ENCODE peak calls at places on chromosomes 1 and 21, in nine cellular contexts. F is brain microvascular endothelial cell; H is lung microvascular endothelial cell; Z is NCI-H187 treated with DMSO at 0.1 percent for 48 hours; E is stimulated activated CD4-positive, alpha-beta T cell treated with anti-CD3 and anti-CD28 coated beads, TNF-alpha, amount 100 ng/mL, for 48 hours; Q is NCI-H345; B is AG10803; R is naive thymus-derived CD4-positive, alpha-beta T cell; O is sigmoid colon. U is an unnamed sample.

GRCh38 chr1:81832573-81832972 is 31.8 kb downstream of the ADGRL2 start:
- DNase-seq in F (peak), H (no peak), Z (no peak), E (no peak), Q (no peak), B (peak), R (no peak), O (no peak), U (no peak)

GRCh38 chr1:202858789-202859414 is 30.0 kb downstream of the RABIF start:
- DNase-seq in F (no peak), H (no peak), Z (no peak), E (no peak), Q (no peak), B (peak), R (no peak), O (peak), U (no peak)

GRCh38 chr21:31557421-31557955 is 102.0 kb upstream of the SOD1 start:
- DNase-seq in F (no peak), H (no peak), Z (no peak), E (no peak), Q (peak), B (no peak), R (peak), O (no peak), U (no peak)

GRCh38 chr1:67674260-67675011 is 10.6 kb upstream of the GADD45A start:
- DNase-seq in F (peak), H (peak), Z (no peak), E (no peak), Q (peak), B (peak), R (peak), O (peak), U (no peak)

GRCh38 chr1:234608026-234608719 is 1.8 kb downstream of the IRF2BP2 start:
- DNase-seq in F (peak), H (peak), Z (no peak), E (peak), Q (peak), B (peak), R (peak), O (peak), U (peak)

GRCh38 chr21:31455506-31455905 is 111.4 kb upstream of the TIAM1 start:
- DNase-seq in F (no peak), H (no peak), Z (no peak), E (no peak), Q (no peak), B (no peak), R (no peak), O (no peak), U (no peak)

GRCh38 chr1:3611170-3612019 is at the start of gene MEGF6:
- DNase-seq in F (peak), H (no peak), Z (no peak), E (peak), Q (peak), B (no peak), R (no peak), O (peak), U (no peak)

GRCh38 chr1:164748253-164748899 is 189.4 kb downstream of the PBX1 start:
- DNase-seq in F (peak), H (peak), Z (no peak), E (no peak), Q (no peak), B (peak), R (no peak), O (peak), U (no peak)

GRCh38 chr1:179807691-179808485 is 64.8 kb downstream of the FAM163A start:
- DNase-seq in F (peak), H (peak), Z (no peak), E (no peak), Q (no peak), B (peak), R (no peak), O (no peak), U (no peak)

GRCh38 chr21:41677671-41678015 is 89.2 kb downstream of the RIPK4 start:
- DNase-seq in F (no peak), H (no peak), Z (no peak), E (no peak), Q (peak), B (no peak), R (no peak), O (no peak), U (no peak)

GRCh38 chr1:111204211-111204883 is 3.9 kb upstream of the DENND2D start:
- DNase-seq in F (no peak), H (no peak), Z (no peak), E (no peak), Q (peak), B (no peak), R (peak), O (no peak), U (peak)

GRCh38 chr1:206833131-206833530 is 32.3 kb upstream of the IL20 start:
- DNase-seq in F (no peak), H (no peak), Z (no peak), E (no peak), Q (no peak), B (no peak), R (no peak), O (no peak), U (no peak)

GRCh38 chr1:99956755-99957154 is 13.0 kb upstream of the SLC35A3 start:
- DNase-seq in F (peak), H (peak), Z (no peak), E (no peak), Q (no peak), B (peak), R (no peak), O (no peak), U (no peak)

GRCh38 chr1:185439727-185440415 is 122.8 kb upstream of the IVNS1ABP start:
- DNase-seq in F (peak), H (peak), Z (no peak), E (no peak), Q (no peak), B (peak), R (peak), O (no peak), U (no peak)

GRCh38 chr1:15714438-15715136 is 21.5 kb upstream of the SLC25A34 start:
- DNase-seq in F (peak), H (no peak), Z (no peak), E (no peak), Q (no peak), B (peak), R (no peak), O (peak), U (no peak)

GRCh38 chr1:81170721-81171120 is 630.0 kb upstream of the ADGRL2 start:
- DNase-seq in F (no peak), H (no peak), Z (no peak), E (no peak), Q (no peak), B (no peak), R (no peak), O (no peak), U (no peak)

GRCh38 chr1:39933956-39934941 is 20.7 kb upstream of the MFSD2A start:
- DNase-seq in F (peak), H (no peak), Z (no peak), E (no peak), Q (no peak), B (peak), R (no peak), O (peak), U (no peak)

GRCh38 chr1:6646499-6647148 is 22.0 kb downstream of the THAP3 start:
- DNase-seq in F (peak), H (peak), Z (no peak), E (no peak), Q (no peak), B (peak), R (no peak), O (no peak), U (no peak)

GRCh38 chr21:32806810-32807386 is 35.3 kb upstream of the PAXBP1 start:
- DNase-seq in F (peak), H (no peak), Z (no peak), E (peak), Q (no peak), B (peak), R (peak), O (no peak), U (no peak)